ENCODE peak calls at places on chromosomes 13 and 19, in six cellular contexts. J, L, O, A, M and R are unnamed samples.

GRCh38 chr13:22812793-22813192 is 368.0 kb upstream of the SGCG start:
- DNase-seq in J (no peak), L (no peak), O (no peak), A (no peak), M (no peak), R (no peak)

GRCh38 chr13:30906411-30906990 is 430 bp downstream of the MEDAG start:
- DNase-seq in J (no peak), L (no peak), O (no peak), A (no peak), M (no peak), R (no peak)

GRCh38 chr19:12162882-12163806 is at the start of gene ZNF136:
- DNase-seq in J (peak), L (peak), O (peak), A (peak), M (peak), R (peak)

GRCh38 chr19:42366676-42367075 is 23.4 kb downstream of the CNFN start:
- DNase-seq in J (no peak), L (no peak), O (no peak), A (no peak), M (no peak), R (no peak)

GRCh38 chr19:56953411-56953810 is 112.9 kb upstream of the PEG3 start:
- DNase-seq in J (no peak), L (no peak), O (no peak), A (no peak), M (no peak), R (no peak)

GRCh38 chr19:1992759-1993260 is 22.7 kb downstream of the BTBD2 start:
- DNase-seq in J (no peak), L (no peak), O (no peak), A (no peak), M (no peak), R (no peak)

GRCh38 chr19:40262422-40262821 is 22.7 kb downstream of the AKT2 start:
- DNase-seq in J (no peak), L (no peak), O (no peak), A (no peak), M (no peak), R (no peak)

GRCh38 chr13:46495066-46495465 is 57.9 kb upstream of the LRCH1 start:
- DNase-seq in J (no peak), L (no peak), O (no peak), A (no peak), M (no peak), R (no peak)

GRCh38 chr19:48489608-48490216 is 20.5 kb downstream of the CYTH2 start:
- DNase-seq in J (no peak), L (peak), O (peak), A (peak), M (no peak), R (peak)

GRCh38 chr13:44298314-44298713 is 75.3 kb upstream of the SERP2 start:
- DNase-seq in J (no peak), L (no peak), O (no peak), A (no peak), M (no peak), R (no peak)

GRCh38 chr13:109628251-109628699 is 158.1 kb downstream of the IRS2 start:
- DNase-seq in J (no peak), L (no peak), O (no peak), A (no peak), M (no peak), R (no peak)

GRCh38 chr19:4878491-4878968 is 11.1 kb upstream of the PLIN3 start:
- DNase-seq in J (no peak), L (no peak), O (no peak), A (peak), M (no peak), R (peak)

GRCh38 chr13:51614350-51614786 is 30.1 kb downstream of the WDFY2 start:
- DNase-seq in J (no peak), L (peak), O (peak), A (no peak), M (no peak), R (peak)

GRCh38 chr19:7595466-7596133 is at the start of gene CAMSAP3:
- DNase-seq in J (no peak), L (peak), O (no peak), A (peak), M (peak), R (no peak)

GRCh38 chr19:43300206-43300605 is 30.9 kb upstream of the PSG9 start:
- DNase-seq in J (no peak), L (no peak), O (no peak), A (no peak), M (no peak), R (no peak)